ENCODE peak calls at places on chromosome 15, in six cellular contexts. S is neural progenitor cell; P is stimulated activated CD4-positive, alpha-beta T cell treated with anti-CD3 and anti-CD28 coated beads, Interleukin-4, amount 100 ng/mL, for 48 hours; V is RKO; F is AG04450; C is SW480. O is an unnamed sample.

GRCh38 chr15:65862682-65863081 is 6.6 kb upstream of the RAB11A start:
- DNase-seq in S (peak), P (peak), V (peak), F (no peak), C (peak), O (peak)

GRCh38 chr15:86756688-86757087 is 677.0 kb downstream of the AGBL1 start:
- DNase-seq in S (no peak), P (no peak), V (no peak), F (no peak), C (no peak), O (no peak)

GRCh38 chr15:57026016-57026602 is 107.7 kb downstream of the TCF12 start:
- DNase-seq in S (no peak), P (no peak), V (no peak), F (no peak), C (no peak), O (no peak)

GRCh38 chr15:33089878-33090757 is 104.4 kb downstream of the FMN1 start:
- DNase-seq in S (no peak), P (no peak), V (no peak), F (peak), C (no peak), O (no peak)

GRCh38 chr15:73594109-73594508 is 39.1 kb downstream of the NPTN start:
- DNase-seq in S (no peak), P (no peak), V (no peak), F (no peak), C (no peak), O (no peak)

GRCh38 chr15:79283252-79284048 is 928 bp downstream of the ANKRD34C start:
- DNase-seq in S (peak), P (peak), V (no peak), F (no peak), C (no peak), O (no peak)

GRCh38 chr15:78316211-78317077 is 17.0 kb upstream of the SKIC8 start:
- DNase-seq in S (peak), P (no peak), V (no peak), F (no peak), C (no peak), O (no peak)

GRCh38 chr15:55407949-55408766 is at the start of the genes CCPG1 and PIERCE2:
- DNase-seq in S (peak), P (peak), V (peak), F (peak), C (peak), O (peak)

GRCh38 chr15:73125219-73125618 is 73.0 kb downstream of the NEO1 start:
- DNase-seq in S (no peak), P (no peak), V (peak), F (no peak), C (no peak), O (no peak)

GRCh38 chr15:39511915-39512260 is 69.0 kb upstream of the THBS1 start:
- DNase-seq in S (no peak), P (no peak), V (no peak), F (peak), C (no peak), O (no peak)

GRCh38 chr15:67534360-67534759 is 8.1 kb upstream of the MAP2K5 start:
- DNase-seq in S (no peak), P (no peak), V (no peak), F (no peak), C (no peak), O (no peak)

GRCh38 chr15:78112551-78112950 is 18.7 kb downstream of the CIB2 start:
- DNase-seq in S (no peak), P (no peak), V (no peak), F (no peak), C (no peak), O (no peak)

GRCh38 chr15:65833501-65834220 is 35.6 kb upstream of the RAB11A start:
- DNase-seq in S (no peak), P (no peak), V (no peak), F (no peak), C (no peak), O (no peak)

GRCh38 chr15:77581896-77582569 is 50.7 kb downstream of the LINGO1 start:
- DNase-seq in S (no peak), P (no peak), V (no peak), F (no peak), C (no peak), O (no peak)

GRCh38 chr15:68442041-68442440 is 10.1 kb upstream of the ITGA11 start:
- DNase-seq in S (no peak), P (no peak), V (no peak), F (no peak), C (no peak), O (no peak)

GRCh38 chr15:78415284-78415683 is 22.7 kb upstream of the IREB2 start:
- DNase-seq in S (peak), P (no peak), V (peak), F (no peak), C (peak), O (no peak)

GRCh38 chr15:73851679-73852078 is 21.7 kb upstream of the TBC1D21 start:
- DNase-seq in S (peak), P (peak), V (peak), F (peak), C (peak), O (peak)

GRCh38 chr15:60021589-60022378 is 17.7 kb downstream of the FOXB1 start:
- DNase-seq in S (no peak), P (no peak), V (peak), F (no peak), C (peak), O (no peak)

GRCh38 chr15:50109086-50109987 is 9.7 kb downstream of the ATP8B4 start:
- DNase-seq in S (no peak), P (no peak), V (no peak), F (no peak), C (no peak), O (no peak)

GRCh38 chr15:63978511-63979226 is 67.6 kb downstream of the DAPK2 start:
- DNase-seq in S (peak), P (no peak), V (no peak), F (no peak), C (no peak), O (no peak)

GRCh38 chr15:58724471-58724870 is 25.0 kb downstream of the ADAM10 start:
- DNase-seq in S (no peak), P (no peak), V (no peak), F (no peak), C (no peak), O (no peak)

GRCh38 chr15:27970661-27971392 is 128.3 kb downstream of the OCA2 start:
- DNase-seq in S (no peak), P (no peak), V (no peak), F (no peak), C (no peak), O (no peak)

GRCh38 chr15:40293905-40294895 is 11.3 kb upstream of the ANKRD63 start:
- DNase-seq in S (peak), P (no peak), V (no peak), F (no peak), C (no peak), O (no peak)

GRCh38 chr15:70867911-70868467 is 14.0 kb upstream of the LARP6 start:
- DNase-seq in S (no peak), P (no peak), V (no peak), F (no peak), C (no peak), O (no peak)

GRCh38 chr15:73924258-73924921 is 1.9 kb upstream of the LOXL1 start:
- DNase-seq in S (peak), P (peak), V (peak), F (peak), C (no peak), O (no peak)

GRCh38 chr15:77940548-77940947 is 137.0 kb downstream of the TBC1D2B start:
- DNase-seq in S (no peak), P (no peak), V (no peak), F (no peak), C (no peak), O (no peak)

GRCh38 chr15:52714968-52715367 is 35.8 kb upstream of the ATOSA start:
- DNase-seq in S (no peak), P (no peak), V (no peak), F (no peak), C (no peak), O (no peak)

GRCh38 chr15:31108836-31109235 is 7.3 kb upstream of the TRPM1 start:
- DNase-seq in S (no peak), P (no peak), V (no peak), F (no peak), C (no peak), O (no peak)

GRCh38 chr15:67783303-67783702 is 42.0 kb upstream of the SKOR1 start:
- DNase-seq in S (no peak), P (peak), V (no peak), F (no peak), C (no peak), O (no peak)

GRCh38 chr15:29815000-29815704 is 7.1 kb downstream of the TJP1 start:
- DNase-seq in S (no peak), P (no peak), V (peak), F (no peak), C (no peak), O (no peak)

GRCh38 chr15:83929619-83930018 is 275.7 kb downstream of the ADAMTSL3 start:
- DNase-seq in S (no peak), P (no peak), V (no peak), F (no peak), C (no peak), O (no peak)

GRCh38 chr15:36994809-36995208 is 105.5 kb downstream of the MEIS2 start:
- DNase-seq in S (no peak), P (no peak), V (no peak), F (no peak), C (no peak), O (no peak)

GRCh38 chr15:25687689-25688088 is 175.4 kb downstream of the ATP10A start:
- DNase-seq in S (no peak), P (no peak), V (no peak), F (no peak), C (no peak), O (no peak)